ENCODE peak calls at places on chromosomes 1 and 21, in five cellular contexts. E is heart left ventricle, L is stomach, Y is IMR-90, F is tibial artery. P is an unnamed sample.

GRCh38 chr21:41583274-41583790 is 75.4 kb upstream of the TMPRSS2 start:
- DNase-seq in L (peak), E (no peak), Y (peak), F (no peak), P (no peak)

GRCh38 chr1:177122869-177123268 is 41.6 kb downstream of the ASTN1 start:
- DNase-seq in F (no peak), L (no peak), E (no peak), Y (no peak), P (no peak)

GRCh38 chr1:3472906-3473305 is 18.4 kb downstream of the ARHGEF16 start:
- DNase-seq in F (no peak), Y (no peak), E (no peak), L (no peak), P (no peak)

GRCh38 chr1:165896277-165896676 is 68.9 kb downstream of the UCK2 start:
- DNase-seq in Y (peak), F (peak), L (no peak), E (no peak), P (no peak)

GRCh38 chr1:40742363-40743061 is 41.1 kb upstream of the KCNQ4 start:
- DNase-seq in E (no peak), F (no peak), Y (no peak), L (no peak), P (no peak)

GRCh38 chr1:155596864-155597263 is 13.2 kb upstream of the MSTO1 start:
- DNase-seq in L (no peak), Y (no peak), E (no peak), F (no peak), P (no peak)

GRCh38 chr1:51915958-51916357 is 37.4 kb upstream of the NRDC start:
- DNase-seq in L (no peak), F (no peak), E (no peak), Y (no peak), P (no peak)

GRCh38 chr1:933603-933940 is 9.8 kb downstream of the SAMD11 start:
- DNase-seq in L (no peak), F (no peak), Y (no peak), E (no peak), P (no peak)

GRCh38 chr1:19651141-19651737 is 7.1 kb downstream of the NBL1 start:
- DNase-seq in Y (peak), E (no peak), L (peak), F (no peak), P (no peak)

GRCh38 chr1:151862604-151863003 is 9.1 kb upstream of the THEM5 start:
- DNase-seq in Y (no peak), L (no peak), E (no peak), F (no peak), P (no peak)

GRCh38 chr1:230310381-230311163 is 115.6 kb downstream of the PGBD5 start:
- DNase-seq in F (peak), Y (peak), E (peak), L (peak), P (peak)

GRCh38 chr1:89198500-89199072 is at the start of gene GBP4:
- DNase-seq in L (peak), F (peak), Y (peak), E (peak), P (peak)

GRCh38 chr1:202376247-202376646 is 27.7 kb downstream of the PPP1R12B start:
- DNase-seq in L (no peak), F (no peak), E (no peak), Y (peak), P (no peak)

GRCh38 chr1:235689356-235689755 is 39.8 kb upstream of the GNG4 start:
- DNase-seq in L (no peak), F (no peak), E (no peak), Y (no peak), P (no peak)

GRCh38 chr1:33005812-33006465 is 30.7 kb downstream of the AK2 start:
- DNase-seq in E (no peak), L (peak), F (no peak), Y (no peak), P (no peak)

GRCh38 chr1:115641762-115642167 is at the start of gene VANGL1:
- DNase-seq in F (peak), E (peak), L (peak), Y (peak), P (peak)

GRCh38 chr1:203322480-203323179 is 17.3 kb downstream of the BTG2 start:
- DNase-seq in L (peak), F (peak), E (no peak), Y (no peak), P (no peak)

GRCh38 chr1:149937779-149938178 is 1.1 kb upstream of the MTMR11 start:
- DNase-seq in E (no peak), L (no peak), Y (no peak), F (no peak), P (no peak)

GRCh38 chr21:15018382-15018781 is 46.4 kb downstream of the NRIP1 start:
- DNase-seq in Y (no peak), L (no peak), E (no peak), F (no peak), P (no peak)

GRCh38 chr21:32136546-32136945 is 142.3 kb downstream of the MIS18A start:
- DNase-seq in F (no peak), E (no peak), Y (no peak), L (no peak), P (no peak)

GRCh38 chr1:155191904-155192303 is 15.8 kb downstream of the THBS3 start:
- DNase-seq in F (no peak), Y (no peak), L (no peak), E (no peak), P (no peak)

GRCh38 chr1:5757177-5757820 is 234.9 kb downstream of the NPHP4 start:
- DNase-seq in Y (no peak), L (no peak), E (no peak), F (no peak), P (no peak)

GRCh38 chr1:117371436-117372151 is 4.3 kb downstream of the MAN1A2 start:
- DNase-seq in F (no peak), L (no peak), E (no peak), Y (peak), P (no peak)

GRCh38 chr1:182015360-182015759 is 46.2 kb downstream of the ZNF648 start:
- DNase-seq in Y (no peak), F (no peak), L (no peak), E (no peak), P (no peak)

GRCh38 chr1:71561206-71561605 is 480.4 kb upstream of the ZRANB2 start:
- DNase-seq in E (no peak), L (no peak), F (no peak), Y (peak), P (no peak)

GRCh38 chr1:228059536-228060457 is 22.7 kb upstream of the ARF1 start:
- DNase-seq in L (peak), E (peak), F (no peak), Y (no peak), P (peak)

GRCh38 chr1:85607126-85607912 is 26.8 kb downstream of the CCN1 start:
- DNase-seq in Y (peak), E (no peak), L (no peak), F (no peak), P (no peak)

GRCh38 chr21:34965200-34966174 is 83.6 kb downstream of the RUNX1 start:
- DNase-seq in L (no peak), Y (peak), F (no peak), E (no peak), P (no peak)

GRCh38 chr1:155947741-155948140 is 6.3 kb downstream of the RXFP4 start:
- DNase-seq in L (no peak), Y (no peak), E (no peak), F (no peak), P (no peak)

GRCh38 chr1:218350909-218351616 is 5.9 kb downstream of the TGFB2 start:
- DNase-seq in F (no peak), Y (peak), L (no peak), E (no peak), P (no peak)

GRCh38 chr1:86069757-86070145 is 86.8 kb downstream of the COL24A1 start:
- DNase-seq in E (no peak), F (no peak), L (no peak), Y (peak), P (no peak)

GRCh38 chr1:8427493-8427892 is 109.6 kb downstream of the SLC45A1 start:
- DNase-seq in F (no peak), Y (no peak), L (no peak), E (no peak), P (no peak)

GRCh38 chr1:18109058-18109755 is 1.6 kb downstream of the IGSF21 start:
- DNase-seq in L (no peak), Y (no peak), E (no peak), F (no peak), P (peak)

GRCh38 chr1:2041887-2042286 is 8.3 kb upstream of the PRKCZ start:
- DNase-seq in Y (no peak), E (no peak), F (no peak), L (no peak), P (no peak)

GRCh38 chr1:88610687-88611086 is 73.4 kb upstream of the PKN2 start:
- DNase-seq in L (no peak), Y (no peak), F (no peak), E (no peak), P (no peak)

GRCh38 chr1:14296795-14297194 is 301.7 kb upstream of the KAZN start:
- DNase-seq in L (no peak), Y (peak), F (no peak), E (no peak), P (no peak)

DNA sequence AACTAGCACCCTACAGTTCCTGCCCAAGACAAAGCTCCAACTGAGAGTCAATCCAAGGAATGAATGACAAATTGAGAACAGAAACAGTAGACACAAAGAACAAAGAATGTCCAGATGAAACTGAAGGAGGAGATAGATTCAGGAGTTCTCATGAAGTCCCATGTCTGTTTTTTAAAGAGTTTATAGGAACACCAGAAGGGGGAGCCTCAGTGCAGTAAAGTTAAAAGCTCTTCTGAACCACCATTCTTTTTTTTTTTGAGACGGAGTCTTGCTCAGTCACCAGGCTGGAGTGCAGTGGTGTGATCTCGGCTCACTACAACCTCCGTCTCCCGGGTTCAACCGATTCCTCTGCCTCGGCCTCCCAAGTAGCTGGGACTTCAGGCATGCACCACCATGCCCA is 323.6 kb downstream of the MRPL39 start:
- DNase-seq in Y (peak), F (no peak), L (no peak), E (no peak), P (no peak)
- TF ChIP-seq CTCF in Y (peak), F (no peak), L (no peak), E (no peak), P (no peak)

GRCh38 chr1:226069818-226070489 is 7.4 kb downstream of the H3-3A start:
- DNase-seq in Y (no peak), E (no peak), L (no peak), F (no peak), P (no peak)

GRCh38 chr1:226072347-226072746 is 9.8 kb downstream of the H3-3A start:
- DNase-seq in E (no peak), Y (no peak), L (no peak), F (no peak), P (no peak)

GRCh38 chr1:226076378-226076777 is 13.9 kb downstream of the H3-3A start:
- DNase-seq in F (no peak), Y (no peak), L (no peak), E (no peak), P (no peak)

GRCh38 chr1:226074046-226074445 is 11.5 kb downstream of the H3-3A start:
- DNase-seq in E (no peak), F (no peak), L (no peak), Y (no peak), P (no peak)

GRCh38 chr1:226073184-226073950 is 10.9 kb downstream of the H3-3A start:
- DNase-seq in L (no peak), F (no peak), Y (no peak), E (no peak), P (no peak)
- H3K27ac ChIP-seq in L (no peak), F (no peak), Y (no peak), E (no peak), P (no peak)

GRCh38 chr1:99978218-99978617 is 8.4 kb downstream of the SLC35A3 start:
- DNase-seq in F (no peak), Y (no peak), L (no peak), E (no peak), P (no peak)
- TF ChIP-seq CTCF in F (no peak), Y (no peak), L (no peak), E (no peak), P (no peak)

GRCh38 chr1:232376632-232377493 is 253.1 kb downstream of the SIPA1L2 start:
- DNase-seq in E (no peak), Y (no peak), L (no peak), F (no peak), P (no peak)

GRCh38 chr1:232378266-232379041 is 251.5 kb downstream of the SIPA1L2 start:
- DNase-seq in Y (no peak), E (no peak), L (peak), F (no peak), P (no peak)

GRCh38 chr1:232380556-232380955 is 249.4 kb downstream of the SIPA1L2 start:
- DNase-seq in Y (no peak), E (no peak), L (no peak), F (no peak), P (no peak)

GRCh38 chr1:232380131-232380530 is 249.8 kb downstream of the SIPA1L2 start:
- DNase-seq in L (no peak), E (no peak), Y (no peak), F (no peak), P (no peak)

GRCh38 chr1:232377494-232377770 is 252.5 kb downstream of the SIPA1L2 start:
- DNase-seq in L (no peak), E (no peak), Y (peak), F (no peak), P (peak)
- H3K27ac ChIP-seq in L (no peak), E (no peak), Y (no peak), F (no peak), P (no peak)

GRCh38 chr21:29074007-29074376 is 544 bp upstream of the CCT8 start:
- DNase-seq in F (no peak), L (no peak), E (no peak), Y (no peak), P (no peak)

GRCh38 chr21:29072873-29073221 is 601 bp downstream of the CCT8 start:
- DNase-seq in E (no peak), L (no peak), F (no peak), Y (peak), P (no peak)

GRCh38 chr21:29075706-29076447 is 2.4 kb upstream of the CCT8 start:
- DNase-seq in Y (peak), E (no peak), F (no peak), L (no peak), P (no peak)

GRCh38 chr21:29074783-29075182 is 1.3 kb upstream of the CCT8 start:
- DNase-seq in Y (no peak), E (no peak), L (no peak), F (no peak), P (no peak)

GRCh38 chr21:29073222-29074006 is at the start of gene CCT8:
- DNase-seq in Y (peak), L (peak), E (peak), F (peak), P (peak)
- TF ChIP-seq CTCF in Y (no peak), L (no peak), E (no peak), F (no peak), P (no peak)

DNA sequence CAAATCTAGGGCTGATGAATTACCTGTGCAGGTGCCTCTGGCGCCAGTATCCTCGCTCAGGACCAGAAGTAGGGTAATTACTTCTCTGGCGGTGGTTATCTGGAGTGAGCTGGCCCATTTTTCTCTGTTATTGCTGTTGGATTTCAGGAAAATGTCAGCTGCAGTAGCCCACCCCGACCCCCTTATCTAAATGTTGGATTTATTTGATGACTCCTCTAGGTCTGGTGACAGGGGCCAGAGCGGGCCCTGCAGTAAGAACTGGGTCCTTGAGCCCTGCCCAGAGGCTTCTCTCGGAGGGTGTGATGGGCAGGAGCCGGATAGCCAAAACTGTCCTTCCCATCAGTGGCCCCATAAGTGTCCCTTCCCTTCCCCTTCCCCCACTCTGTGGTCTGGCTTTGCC is 384.3 kb downstream of the PTPRU start:
- DNase-seq in E (no peak), F (no peak), L (no peak), Y (no peak), P (peak)
- H3K27ac ChIP-seq in E (no peak), F (no peak), L (no peak), Y (no peak), P (no peak)

P was measured in colonic mucosa.